ENCODE peak calls at places on chromosomes 3 and 15, in four cellular contexts. H is endothelial cell, G is glutamatergic neuron, X is heart right ventricle. U is an unnamed sample.

GRCh38 chr3:18444597-18445420 is 19.7 kb upstream of the SATB1 start:
- DNase-seq in H (peak; percentile 85), G (peak; percentile 88), X (peak; percentile 47), U (peak; percentile 36)

GRCh38 chr3:100023150-100023549 is 91.2 kb downstream of the FILIP1L start:
- DNase-seq in H (no peak), G (no peak), X (no peak), U (no peak)

GRCh38 chr3:73605388-73605787 is 19.4 kb downstream of the PDZRN3 start:
- DNase-seq in H (no peak), G (no peak), X (no peak), U (no peak)

GRCh38 chr15:67550522-67550921 is 8.0 kb downstream of the MAP2K5 start:
- DNase-seq in H (no peak), G (no peak), X (no peak), U (no peak)

GRCh38 chr3:72887723-72888545 is at the start of gene GXYLT2:
- DNase-seq in H (peak; percentile 58), G (peak; percentile 85), X (peak; percentile 67), U (peak; percentile 63)

GRCh38 chr3:101303089-101303731 is 17.2 kb downstream of the IMPG2 start:
- DNase-seq in H (no peak), G (no peak), X (no peak), U (peak; percentile 8)

GRCh38 chr3:20055020-20055775 is 15.0 kb downstream of the KAT2B start:
- DNase-seq in H (no peak), G (no peak), X (no peak), U (no peak)

GRCh38 chr15:50071551-50072258 is 47.3 kb downstream of the ATP8B4 start:
- DNase-seq in H (no peak), G (no peak), X (no peak), U (no peak)

GRCh38 chr15:27028836-27029482 is 58.0 kb downstream of the GABRG3 start:
- DNase-seq in H (no peak), G (peak; percentile 38), X (no peak), U (no peak)

GRCh38 chr3:142782616-142783015 is 58.8 kb downstream of the TRPC1 start:
- DNase-seq in H (no peak), G (no peak), X (no peak), U (no peak)

GRCh38 chr3:85524104-85524503 is 565.3 kb downstream of the CADM2 start:
- DNase-seq in H (no peak), G (no peak), X (no peak), U (no peak)

GRCh38 chr3:169846458-169847193 is 23.1 kb downstream of the LRRC31 start:
- DNase-seq in H (no peak), G (no peak), X (no peak), U (peak; percentile 67)

GRCh38 chr15:62928242-62928995 is 114.1 kb upstream of the TPM1 start:
- DNase-seq in H (no peak), G (no peak), X (peak; percentile 42), U (peak; percentile 72)
- TF ChIP-seq CTCF in H (no peak), G (no peak), X (peak; percentile 36), U (peak; percentile 12)

GRCh38 chr3:153289334-153289808 is 127.3 kb downstream of the RAP2B start:
- DNase-seq in H (no peak), G (no peak), X (no peak), U (no peak)

GRCh38 chr3:153287017-153287416 is 125.0 kb downstream of the RAP2B start:
- DNase-seq in H (no peak), G (no peak), X (no peak), U (no peak)

GRCh38 chr3:153285982-153286381 is 124.0 kb downstream of the RAP2B start:
- DNase-seq in H (no peak), G (no peak), X (no peak), U (no peak)

GRCh38 chr3:153284282-153284938 is 122.4 kb downstream of the RAP2B start:
- DNase-seq in H (no peak), G (no peak), X (peak; percentile 56), U (peak; percentile 79)

DNA sequence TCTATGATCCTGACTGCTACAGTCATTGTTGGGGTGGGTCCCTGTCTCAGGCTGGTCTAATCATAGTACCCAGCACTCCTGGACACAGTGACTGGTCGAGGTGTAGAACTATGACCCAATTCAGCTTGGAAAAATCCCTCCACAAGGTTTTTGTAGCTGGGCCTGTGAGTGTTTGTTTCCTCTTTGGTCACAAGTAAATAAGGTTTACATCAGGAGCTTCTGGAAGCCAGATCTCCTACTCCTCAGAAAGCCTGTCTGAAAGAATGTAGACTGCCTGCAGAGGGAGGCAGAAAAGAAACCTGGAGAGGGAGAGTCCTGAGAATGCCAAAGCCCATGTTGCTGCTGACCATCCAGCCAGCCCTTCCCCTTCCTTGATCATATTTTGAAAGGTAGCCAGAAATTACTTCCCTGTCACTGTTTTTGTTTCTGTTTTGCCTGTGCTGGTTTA is 123.2 kb downstream of the RAP2B start:
- DNase-seq in H (no peak), G (no peak), X (no peak), U (no peak)
- TF ChIP-seq CTCF in H (no peak), G (no peak), X (peak; percentile 16), U (no peak)

DNA sequence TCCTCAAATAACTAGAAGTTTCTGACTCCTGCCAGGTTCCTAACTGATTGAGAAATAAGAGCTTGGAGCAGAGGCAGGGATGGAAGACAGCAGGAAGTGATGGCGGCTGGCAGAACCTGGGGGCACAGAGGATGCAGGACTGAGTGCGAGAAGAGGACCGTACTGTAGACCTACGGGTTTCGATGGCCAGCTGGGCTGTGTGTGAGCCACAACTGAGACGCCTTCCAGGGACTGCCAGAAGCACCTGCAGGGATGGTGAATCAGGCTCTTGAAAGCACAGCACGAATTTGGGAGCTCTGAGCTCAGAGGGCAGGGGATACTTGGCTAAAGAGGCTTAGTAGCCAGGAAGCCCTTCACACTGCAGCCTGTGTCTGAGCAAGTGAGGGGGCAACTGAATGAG is 165.6 kb downstream of the ABHD5 start:
- DNase-seq in H (no peak), G (no peak), X (no peak), U (no peak)
- TF ChIP-seq CTCF in H (no peak), G (no peak), X (no peak), U (no peak)

GRCh38 chr3:31980530-31981205 is 394 bp downstream of the OSBPL10 start:
- DNase-seq in H (peak; percentile 70), G (peak; percentile 67), X (peak; percentile 27), U (peak; percentile 68)
- TF ChIP-seq CTCF in H (no peak), G (no peak), X (no peak), U (no peak)

DNA sequence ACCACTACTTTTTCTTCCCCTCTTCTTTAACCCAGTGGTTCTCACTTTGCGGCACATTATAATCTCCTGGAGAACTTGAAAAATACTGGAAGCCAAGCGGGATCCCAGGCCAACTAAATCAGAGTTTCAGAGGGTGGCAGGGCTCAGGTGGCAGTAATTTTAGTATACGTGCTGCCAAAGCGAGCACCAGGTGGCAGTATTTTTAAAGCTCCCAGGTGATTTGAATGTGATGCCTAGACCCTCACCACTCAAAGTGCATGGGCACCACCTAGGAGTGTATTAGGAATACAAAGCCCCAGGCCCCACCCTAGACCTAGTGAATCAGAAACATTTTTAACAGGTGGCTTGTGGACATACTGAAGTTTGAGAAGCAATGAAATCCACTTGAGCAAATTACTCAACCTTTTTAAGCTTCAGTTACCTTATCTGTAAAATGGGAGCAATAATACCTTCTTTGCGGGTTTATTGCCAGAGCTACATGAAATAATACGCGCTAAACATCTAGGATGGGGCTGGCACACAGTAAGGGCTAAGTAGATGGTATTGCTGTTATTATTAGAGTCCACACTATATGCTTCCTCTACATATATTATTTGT is 8.3 kb downstream of the B3GALNT1 start:
- DNase-seq in H (peak; percentile 13), G (no peak), X (no peak), U (peak; percentile 42)
- TF ChIP-seq CTCF in H (peak; percentile 20), G (no peak), X (peak; percentile 56), U (peak; percentile 41)

GRCh38 chr15:40339621-40339945 is 1.2 kb downstream of the CCDC9B start:
- DNase-seq in H (no peak), G (no peak), X (no peak), U (peak; percentile 22)
- TF ChIP-seq CTCF in H (no peak), G (no peak), X (peak; percentile 42), U (no peak)

GRCh38 chr3:188349276-188349962 is 195.5 kb downstream of the LPP start:
- DNase-seq in H (no peak), G (no peak), X (peak; percentile 21), U (peak; percentile 32)
- TF ChIP-seq CTCF in H (no peak), G (no peak), X (peak; percentile 31), U (peak; percentile 10)

DNA sequence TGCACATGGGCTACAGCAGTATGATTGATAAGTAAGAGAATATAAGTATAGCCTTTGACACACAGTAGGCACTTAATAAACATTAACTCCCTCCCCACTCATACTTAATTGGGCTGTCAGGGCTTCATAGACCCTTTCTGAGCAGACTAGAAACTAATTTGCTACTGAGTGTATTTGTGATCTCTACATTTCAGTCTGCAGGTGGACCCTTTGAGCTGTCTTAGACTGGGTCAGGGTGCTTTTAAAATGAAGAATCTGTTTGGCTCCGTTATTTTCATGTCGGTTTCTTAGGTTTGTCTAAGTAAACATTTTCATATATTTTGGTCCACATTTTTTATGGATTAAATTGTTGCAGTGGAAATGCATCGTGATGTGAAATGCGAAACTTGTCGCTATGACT is 50.3 kb upstream of the SELENOK start:
- DNase-seq in H (no peak), G (no peak), X (no peak), U (no peak)
- TF ChIP-seq CTCF in H (no peak), G (no peak), X (peak; percentile 34), U (peak; percentile 25)

GRCh38 chr3:86969500-86970189 is 21.3 kb downstream of the VGLL3 start:
- DNase-seq in H (peak; percentile 36), G (no peak), X (no peak), U (peak; percentile 79)
- TF ChIP-seq CTCF in H (peak; percentile 80), G (peak; percentile 70), X (peak; percentile 47), U (peak; percentile 72)

U was measured in MCF 10A.